ENCODE peak calls at places on chromosome 17, in ten cellular contexts. D is heart right ventricle, F is body of pancreas, E is astrocyte of the spinal cord, C is progenitor cell of endocrine pancreas, Y is GM23338, B is keratinocyte, A is osteoblast, O is cardiac fibroblast, M is A549. N is an unnamed sample.

GRCh38 chr17:4043862-4044261 is 79.6 kb upstream of the ATP2A3 start:
- DNase-seq in D (no peak), F (no peak), E (no peak), C (no peak), Y (no peak), B (no peak), A (no peak), O (no peak), M (no peak), N (no peak)

GRCh38 chr17:81566461-81567126 is 14.4 kb upstream of the FAAP100 start:
- DNase-seq in D (peak; percentile 58), F (peak; percentile 82), E (peak; percentile 98), C (no peak), Y (no peak), B (no peak), A (peak; percentile 97), O (peak; percentile 97), M (peak; percentile 85), N (no peak)

GRCh38 chr17:67016039-67016762 is 28.2 kb upstream of the CACNG1 start:
- DNase-seq in D (no peak), F (no peak), E (no peak), C (no peak), Y (peak; percentile 73), B (no peak), A (no peak), O (no peak), M (no peak), N (no peak)

GRCh38 chr17:31373150-31374082 is 18.1 kb upstream of the RAB11FIP4 start:
- DNase-seq in D (no peak), F (no peak), E (peak; percentile 71), C (no peak), Y (peak; percentile 74), B (no peak), A (no peak), O (peak; percentile 81), M (no peak), N (no peak)

GRCh38 chr17:12097326-12097725 is 76.6 kb downstream of the MAP2K4 start:
- DNase-seq in D (no peak), F (no peak), E (no peak), C (no peak), Y (no peak), B (no peak), A (no peak), O (peak; percentile 75), M (no peak), N (no peak)

GRCh38 chr17:82881292-82881823 is 41.5 kb upstream of the ZNF750 start:
- DNase-seq in D (no peak), F (no peak), E (no peak), C (no peak), Y (no peak), B (no peak), A (no peak), O (no peak), M (no peak), N (no peak)

GRCh38 chr17:9200197-9200662 is 178.9 kb downstream of the NTN1 start:
- DNase-seq in D (no peak), F (no peak), E (no peak), C (no peak), Y (no peak), B (no peak), A (no peak), O (no peak), M (no peak), N (no peak)

GRCh38 chr17:34337701-34338100 is 18.5 kb downstream of the CCL8 start:
- DNase-seq in D (no peak), F (no peak), E (no peak), C (no peak), Y (no peak), B (no peak), A (no peak), O (no peak), M (no peak), N (no peak)

GRCh38 chr17:75707096-75707720 is 14.1 kb upstream of the ITGB4 start:
- DNase-seq in D (no peak), F (no peak), E (peak; percentile 71), C (no peak), Y (no peak), B (no peak), A (peak; percentile 93), O (peak; percentile 72), M (peak; percentile 90), N (no peak)

GRCh38 chr17:81532490-81533287 is 4.5 kb downstream of the FSCN2 start:
- DNase-seq in D (no peak), F (no peak), E (no peak), C (no peak), Y (no peak), B (no peak), A (no peak), O (no peak), M (no peak), N (no peak)

GRCh38 chr17:47744168-47745036 is 11.4 kb downstream of the TBX21 start:
- DNase-seq in D (no peak), F (no peak), E (no peak), C (no peak), Y (no peak), B (no peak), A (peak; percentile 65), O (no peak), M (no peak), N (no peak)

GRCh38 chr17:75610103-75610984 is 22.7 kb downstream of the MYO15B start:
- DNase-seq in D (no peak), F (no peak), E (no peak), C (no peak), Y (no peak), B (no peak), A (no peak), O (no peak), M (peak; percentile 93), N (no peak)

GRCh38 chr17:80254396-80255241 is 6.0 kb upstream of the RNF213 start:
- DNase-seq in D (no peak), F (peak; percentile 47), E (peak; percentile 85), C (no peak), Y (no peak), B (no peak), A (peak; percentile 98), O (peak; percentile 92), M (peak; percentile 97), N (no peak)

GRCh38 chr17:49882434-49882833 is 34.6 kb upstream of the TAC4 start:
- DNase-seq in D (no peak), F (no peak), E (no peak), C (no peak), Y (no peak), B (no peak), A (no peak), O (no peak), M (no peak), N (no peak)

GRCh38 chr17:71975998-71976649 is 144.7 kb upstream of the SOX9 start:
- DNase-seq in D (peak; percentile 76), F (peak; percentile 54), E (peak; percentile 96), C (no peak), Y (peak; percentile 11), B (peak; percentile 92), A (peak; percentile 94), O (peak; percentile 96), M (peak; percentile 86), N (peak; percentile 93)

GRCh38 chr17:5705081-5705875 is 121.0 kb upstream of the NLRP1 start:
- DNase-seq in D (no peak), F (no peak), E (no peak), C (no peak), Y (peak; percentile 80), B (no peak), A (no peak), O (peak; percentile 10), M (peak; percentile 28), N (no peak)
- TF ChIP-seq CTCF in D (peak; percentile 24), F (no peak), E (peak; percentile 62), C (peak; percentile 54), Y (peak; percentile 70), B (peak; percentile 31), A (peak; percentile 52), O (peak; percentile 52), M (peak; percentile 19), N (peak; percentile 64)

DNA sequence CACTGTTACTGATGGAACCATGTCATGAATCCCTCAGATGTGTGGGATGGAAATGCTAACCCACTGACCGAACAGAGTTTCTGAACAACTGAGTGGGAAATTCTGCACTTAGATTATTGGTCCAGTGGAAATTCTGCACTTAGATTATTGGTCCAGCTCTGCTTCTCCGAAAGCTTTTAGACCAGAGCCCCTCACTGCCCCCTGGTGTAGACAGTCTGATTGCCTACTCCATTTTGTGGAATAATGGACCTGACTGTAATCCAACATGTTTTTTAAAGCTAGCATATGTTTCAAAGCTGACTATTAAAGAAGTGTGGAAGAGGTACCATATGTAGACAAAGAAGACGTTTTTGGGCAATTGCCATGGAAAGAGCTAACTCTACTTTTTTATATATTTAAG is 50.3 kb upstream of the TBX2 start:
- DNase-seq in D (no peak), F (no peak), E (no peak), C (no peak), Y (no peak), B (no peak), A (no peak), O (peak; percentile 23), M (no peak), N (no peak)
- TF ChIP-seq CTCF in D (peak; percentile 13), F (no peak), E (peak; percentile 43), C (peak; percentile 28), Y (peak; percentile 56), B (no peak), A (peak; percentile 40), O (peak; percentile 40), M (peak; percentile 23), N (peak; percentile 61)

DNA sequence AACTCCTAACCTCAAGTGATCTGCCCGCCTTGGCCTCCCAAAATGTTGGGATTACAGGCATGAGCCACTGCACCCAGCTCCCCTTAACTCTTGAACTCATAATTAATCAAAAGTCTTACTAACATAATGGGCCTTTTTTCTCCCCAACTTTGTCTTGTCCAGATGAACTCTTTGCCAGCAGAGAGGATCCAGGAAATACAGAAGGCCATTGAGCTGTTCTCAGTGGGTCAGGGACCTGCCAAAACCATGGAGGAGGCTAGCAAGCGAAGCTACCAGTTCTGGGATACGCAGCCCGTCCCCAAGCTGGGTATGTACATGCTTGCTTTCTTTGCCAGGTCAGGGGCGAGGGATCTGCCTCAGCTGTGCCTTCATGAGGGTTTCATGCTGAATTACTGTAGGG is 25.2 kb downstream of the NMT1 start:
- DNase-seq in D (no peak), F (no peak), E (no peak), C (no peak), Y (no peak), B (no peak), A (no peak), O (no peak), M (no peak), N (no peak)
- TF ChIP-seq CTCF in D (no peak), F (no peak), E (no peak), C (no peak), Y (no peak), B (no peak), A (no peak), O (no peak), M (no peak), N (no peak)

DNA sequence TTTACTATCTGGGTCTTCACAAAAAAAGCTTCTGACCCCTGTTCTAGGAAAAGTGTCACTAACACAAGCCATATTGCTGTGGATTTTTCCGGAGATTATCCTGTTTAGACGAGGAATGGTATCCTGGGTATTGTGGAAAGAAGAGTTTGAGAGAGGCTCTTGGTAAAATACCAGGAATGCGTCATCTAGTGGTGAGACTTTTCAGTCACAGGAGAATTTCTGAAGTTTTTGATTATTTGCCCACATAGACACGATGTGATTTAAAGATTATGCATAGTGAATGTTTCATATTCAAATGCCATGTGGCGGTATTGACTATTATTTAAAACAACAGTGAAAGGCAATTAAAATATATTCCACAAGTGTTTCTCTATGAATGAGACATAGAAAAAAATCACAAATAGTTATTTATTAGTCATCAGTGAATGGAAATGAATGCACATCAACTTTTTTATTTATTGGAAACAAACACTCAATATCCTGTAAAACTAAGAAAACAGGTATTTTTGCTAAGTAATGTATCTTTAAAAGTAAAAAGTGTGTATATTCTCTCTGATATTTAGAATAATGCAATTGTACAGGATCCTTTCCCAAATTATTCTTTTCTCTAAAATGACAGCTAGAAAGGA is 7.8 kb downstream of the KRT28 start:
- DNase-seq in D (no peak), F (no peak), E (peak; percentile 46), C (no peak), Y (peak; percentile 60), B (no peak), A (no peak), O (peak; percentile 67), M (peak; percentile 45), N (no peak)
- TF ChIP-seq CTCF in D (peak; percentile 61), F (peak; percentile 37), E (peak; percentile 75), C (peak; percentile 70), Y (peak; percentile 76), B (peak; percentile 55), A (peak; percentile 81), O (peak; percentile 57), M (peak; percentile 98), N (peak; percentile 80)

N was measured in chondrocyte.